ENCODE peak calls at places on chromosome 20, in five cellular contexts. One of them, this sample, is unnamed.

GRCh38 chr20:56628873-56629463 is at the start of gene TFAP2C:
- DNase-seq in adrenal gland: peak; percentile 55
- DNase-seq in G401: no peak
- DNase-seq in CD4-positive, alpha-beta T cell: no peak
- DNase-seq in sigmoid colon: peak; percentile 89
- DNase-seq in this sample: no peak

GRCh38 chr20:52179331-52180166 is 12.0 kb downstream of the ZFP64 start:
- DNase-seq in adrenal gland: no peak
- DNase-seq in G401: no peak
- DNase-seq in CD4-positive, alpha-beta T cell: no peak
- DNase-seq in sigmoid colon: no peak
- DNase-seq in this sample: peak; percentile 94

GRCh38 chr20:50054626-50055511 is 58.1 kb downstream of the UBE2V1 start:
- DNase-seq in adrenal gland: no peak
- DNase-seq in G401: no peak
- DNase-seq in CD4-positive, alpha-beta T cell: no peak
- DNase-seq in sigmoid colon: no peak
- DNase-seq in this sample: no peak

GRCh38 chr20:36398515-36398914 is 92.4 kb downstream of the DLGAP4 start:
- DNase-seq in adrenal gland: no peak
- DNase-seq in G401: no peak
- DNase-seq in CD4-positive, alpha-beta T cell: no peak
- DNase-seq in sigmoid colon: no peak
- DNase-seq in this sample: no peak

GRCh38 chr20:21918398-21918797 is 212.9 kb downstream of the PAX1 start:
- DNase-seq in adrenal gland: no peak
- DNase-seq in G401: no peak
- DNase-seq in CD4-positive, alpha-beta T cell: no peak
- DNase-seq in sigmoid colon: no peak
- DNase-seq in this sample: no peak

GRCh38 chr20:63641792-63642517 is 11.3 kb downstream of the STMN3 start:
- DNase-seq in adrenal gland: peak; percentile 92
- DNase-seq in G401: peak; percentile 79
- DNase-seq in CD4-positive, alpha-beta T cell: peak; percentile 99
- DNase-seq in sigmoid colon: peak; percentile 91
- DNase-seq in this sample: peak; percentile 98

GRCh38 chr20:32526561-32526960 is 58.6 kb downstream of the NOL4L start:
- DNase-seq in adrenal gland: no peak
- DNase-seq in G401: no peak
- DNase-seq in CD4-positive, alpha-beta T cell: no peak
- DNase-seq in sigmoid colon: no peak
- DNase-seq in this sample: peak; percentile 35

GRCh38 chr20:63421094-63421692 is 51.3 kb downstream of the KCNQ2 start:
- DNase-seq in adrenal gland: no peak
- DNase-seq in G401: no peak
- DNase-seq in CD4-positive, alpha-beta T cell: no peak
- DNase-seq in sigmoid colon: no peak
- DNase-seq in this sample: no peak

GRCh38 chr20:4189375-4189774 is 174.0 kb upstream of the RNF24 start:
- DNase-seq in adrenal gland: no peak
- DNase-seq in G401: no peak
- DNase-seq in CD4-positive, alpha-beta T cell: no peak
- DNase-seq in sigmoid colon: peak; percentile 24
- DNase-seq in this sample: no peak